ENCODE peak calls at places on chromosomes 13 and 19, in eight cellular contexts. S is brain microvascular endothelial cell, X is tibial nerve, P is endodermal cell, W is colonic mucosa, I is adrenal gland, V is WERI-Rb-1, O is breast epithelium. M is an unnamed sample.

GRCh38 chr19:58059003-58059671 is at the start of gene ZNF135:
- DNase-seq in O (peak; percentile 87), X (peak; percentile 74), I (peak; percentile 79), P (peak; percentile 94), S (peak; percentile 68), W (peak; percentile 84), V (peak; percentile 94), M (peak; percentile 27)

GRCh38 chr13:19726611-19727010 is 56.1 kb downstream of the PSPC1 start:
- DNase-seq in W (no peak), P (no peak), S (no peak), O (no peak), V (no peak), X (no peak), I (no peak), M (no peak)

GRCh38 chr13:107441279-107441678 is 774.1 kb downstream of the LIG4 start:
- DNase-seq in P (no peak), O (no peak), I (no peak), V (no peak), S (peak; percentile 70), W (no peak), X (no peak), M (no peak)

GRCh38 chr13:101415358-101416174 is 742 bp downstream of the NALCN start:
- DNase-seq in W (no peak), S (no peak), O (no peak), X (no peak), I (no peak), P (no peak), V (peak; percentile 28), M (no peak)

GRCh38 chr13:33205804-33206221 is 79.7 kb downstream of the STARD13 start:
- DNase-seq in W (no peak), I (no peak), P (no peak), S (peak; percentile 83), X (no peak), V (no peak), O (no peak), M (no peak)

GRCh38 chr19:17915940-17916593 is 16.7 kb upstream of the CCDC124 start:
- DNase-seq in W (peak; percentile 25), V (no peak), O (no peak), S (no peak), I (no peak), X (no peak), P (no peak), M (no peak)

GRCh38 chr19:7655581-7655980 is 13.3 kb upstream of the RETN start:
- DNase-seq in V (no peak), S (no peak), O (no peak), X (no peak), P (no peak), I (no peak), W (no peak), M (no peak)

GRCh38 chr13:72506706-72507105 is 220.7 kb downstream of the MZT1 start:
- DNase-seq in X (no peak), I (no peak), V (no peak), S (no peak), P (no peak), O (no peak), W (no peak), M (no peak)

GRCh38 chr13:30880756-30881155 is 25.3 kb upstream of the MEDAG start:
- DNase-seq in V (no peak), P (no peak), S (peak; percentile 89), I (peak; percentile 53), X (peak; percentile 62), O (no peak), W (no peak), M (no peak)

GRCh38 chr19:3964256-3965194 is 6.4 kb downstream of the DAPK3 start:
- DNase-seq in S (no peak), V (no peak), P (peak; percentile 53), W (no peak), I (peak; percentile 18), X (no peak), O (no peak), M (no peak)

GRCh38 chr19:55368701-55369563 is 1.3 kb downstream of the IL11 start:
- DNase-seq in W (no peak), S (peak; percentile 16), V (peak; percentile 42), X (no peak), P (peak; percentile 75), I (no peak), O (no peak), M (no peak)

GRCh38 chr13:110137677-110138008 is 169.3 kb downstream of the COL4A1 start:
- DNase-seq in V (peak; percentile 86), X (peak; percentile 25), I (peak; percentile 61), O (peak; percentile 52), S (peak; percentile 56), P (no peak), W (peak; percentile 36), M (no peak)

GRCh38 chr13:74675185-74675584 is 541.0 kb upstream of the KLF12 start:
- DNase-seq in S (no peak), V (no peak), I (no peak), O (no peak), X (no peak), P (no peak), W (no peak), M (no peak)

GRCh38 chr13:40342461-40342860 is 324.0 kb downstream of the FOXO1 start:
- DNase-seq in P (no peak), X (no peak), W (no peak), S (no peak), O (no peak), V (no peak), I (no peak), M (no peak)

GRCh38 chr13:73741111-73741510 is 393.1 kb downstream of the KLF12 start:
- DNase-seq in I (no peak), X (no peak), S (no peak), W (no peak), P (peak; percentile 55), O (no peak), V (no peak), M (no peak)

GRCh38 chr13:30021611-30022010 is 171.2 kb upstream of the UBL3 start:
- DNase-seq in I (no peak), W (no peak), V (no peak), S (no peak), P (no peak), X (no peak), O (no peak), M (no peak)

DNA sequence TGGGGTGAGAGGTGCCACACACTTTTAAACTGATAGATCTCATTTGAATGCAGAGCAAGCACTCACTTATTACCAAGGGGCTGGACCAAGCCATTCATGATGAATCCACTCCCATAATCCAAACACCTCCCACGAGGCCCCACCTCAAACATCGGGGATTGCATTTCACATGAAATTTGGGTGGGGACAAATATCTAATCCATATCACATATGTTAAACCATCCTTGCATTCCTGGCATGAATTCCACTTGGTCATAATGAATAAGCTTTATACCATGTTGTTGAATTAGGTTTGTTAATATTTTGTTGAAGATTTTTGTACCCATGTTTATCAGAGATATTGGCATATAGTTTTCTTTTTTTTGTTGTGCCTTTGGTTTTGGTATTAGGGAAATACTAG is 1198.7 kb upstream of the ATXN8OS start:
- DNase-seq in S (no peak), P (no peak), O (no peak), W (no peak), V (no peak), I (no peak), X (no peak), M (no peak)
- H3K27me3 ChIP-seq in S (no peaks in the 10 kb centered on the region), P (no peaks in the 10 kb centered on the region), O (no peaks in the 10 kb centered on the region), W (no peaks in the 10 kb centered on the region), V (no peaks in the 10 kb centered on the region), I (no peaks in the 10 kb centered on the region), X (no peaks in the 10 kb centered on the region), M (no peaks in the 10 kb centered on the region)

GRCh38 chr13:41825691-41826090 is 135.2 kb downstream of the VWA8 start:
- DNase-seq in V (no peak), X (no peak), W (no peak), S (no peak), O (no peak), P (no peak), I (no peak), M (no peak)
- H3K27ac ChIP-seq in V (no peak overlapping the region), X (no peak overlapping the region), W (no peak overlapping the region), S (peak overlapping the region; percentile 88), O (no peak overlapping the region), P (no peak overlapping the region), I (no peak overlapping the region), M (no peak overlapping the region)

DNA sequence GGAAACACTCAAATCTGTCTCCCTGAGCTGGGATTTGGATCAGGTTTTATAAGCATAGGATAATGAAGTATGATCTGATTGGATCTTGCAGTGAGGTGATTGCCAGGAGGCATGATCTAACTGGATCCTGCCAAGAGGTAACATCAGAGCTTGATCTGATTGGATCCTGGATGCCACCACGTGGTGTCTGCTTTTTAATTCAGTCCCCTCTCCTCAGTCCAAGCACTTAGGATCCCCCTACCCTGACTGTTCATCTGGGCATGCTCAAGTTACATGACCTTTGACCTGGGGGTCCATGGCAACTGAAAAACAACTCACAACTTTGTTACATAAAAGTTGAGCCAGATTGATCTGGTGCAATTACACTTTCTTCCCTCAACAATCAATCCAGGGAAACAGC is 47.5 kb upstream of the LSM14A start:
- DNase-seq in P (no peak), S (no peak), X (no peak), I (no peak), V (no peak), W (no peak), O (no peak), M (no peak)
- TF ChIP-seq CTCF in P (no peak), S (no peak), X (no peak), I (no peak), V (no peak), W (no peak), O (no peak), M (no peak)

DNA sequence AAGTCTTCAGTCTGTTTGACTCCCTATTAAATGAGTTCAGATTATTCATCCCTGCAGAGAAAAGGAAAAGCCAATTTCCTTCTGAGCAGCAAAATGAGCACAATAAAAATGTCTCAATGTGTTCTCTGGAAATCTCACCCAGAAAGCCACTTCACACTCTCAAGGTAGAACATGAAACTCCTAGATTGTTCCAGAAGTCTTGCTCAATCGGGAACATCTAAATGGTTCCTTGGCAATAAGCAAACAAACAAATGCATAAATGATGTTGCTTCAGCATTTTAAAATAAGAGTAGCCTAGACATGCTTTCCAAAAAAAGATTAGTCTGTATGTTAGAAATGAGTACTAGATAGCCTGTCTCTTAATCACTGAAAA is 59.7 kb upstream of the TNFRSF19 start:
- DNase-seq in O (no peak), S (no peak), P (no peak), W (no peak), V (no peak), I (no peak), X (no peak), M (no peak)
- H3K27me3 ChIP-seq in O (no peaks in the 10 kb centered on the region), S (no peaks in the 10 kb centered on the region), P (no peaks in the 10 kb centered on the region), W (no peaks in the 10 kb centered on the region), V (no peaks in the 10 kb centered on the region), I (no peaks in the 10 kb centered on the region), X (no peaks in the 10 kb centered on the region), M (peaks cover 10% of the 10 kb centered on the region)

GRCh38 chr19:45047188-45047797 is 8.4 kb downstream of the CLASRP start:
- DNase-seq in W (no peak), V (no peak), O (no peak), I (no peak), P (no peak), S (no peak), X (no peak), M (no peak)
- H3K27ac ChIP-seq in W (no peak overlapping the region), V (no peak overlapping the region), O (no peak overlapping the region), I (no peak overlapping the region), P (no peak overlapping the region), S (no peak overlapping the region), X (no peak overlapping the region), M (no peak overlapping the region)

M was measured in CD4-positive, alpha-beta T cell.